ENCODE peak calls at places on chromosomes 16 and 17, in five cellular contexts. K, R, Q, T and Y are unnamed samples.

GRCh38 chr17:43753488-43754129 is 5.0 kb downstream of the SOST start:
- DNase-seq in K (peak), R (no peak), Q (no peak), T (no peak), Y (no peak)

GRCh38 chr17:29018788-29019474 is 13.1 kb upstream of the SEZ6 start:
- DNase-seq in K (no peak), R (no peak), Q (no peak), T (no peak), Y (no peak)

GRCh38 chr17:77320046-77320445 is 179.3 kb downstream of the SEC14L1 start:
- DNase-seq in K (no peak), R (no peak), Q (no peak), T (peak), Y (no peak)

GRCh38 chr16:47037396-47037745 is 63.9 kb upstream of the DNAJA2 start:
- DNase-seq in K (no peak), R (no peak), Q (no peak), T (no peak), Y (no peak)

GRCh38 chr16:84785843-84786538 is 33.8 kb upstream of the CRISPLD2 start:
- DNase-seq in K (no peak), R (peak), Q (no peak), T (peak), Y (peak)

GRCh38 chr17:27296427-27296979 is 2.6 kb downstream of the WSB1 start:
- DNase-seq in K (no peak), R (no peak), Q (no peak), T (no peak), Y (no peak)

GRCh38 chr16:14291941-14292825 is 221.1 kb downstream of the MRTFB start:
- DNase-seq in K (no peak), R (no peak), Q (no peak), T (no peak), Y (no peak)

GRCh38 chr17:48011405-48012150 is 26.0 kb downstream of the COPZ2 start:
- DNase-seq in K (no peak), R (peak), Q (peak), T (peak), Y (peak)

GRCh38 chr17:74526681-74527080 is 4.6 kb downstream of the CD300LB start:
- DNase-seq in K (no peak), R (no peak), Q (no peak), T (no peak), Y (no peak)

GRCh38 chr17:74024871-74025531 is 178.5 kb upstream of the RPL38 start:
- DNase-seq in K (no peak), R (peak), Q (no peak), T (no peak), Y (no peak)

GRCh38 chr16:9898121-9898520 is 284.1 kb downstream of the GRIN2A start:
- DNase-seq in K (no peak), R (no peak), Q (no peak), T (no peak), Y (no peak)

GRCh38 chr17:32518856-32519768 is 32.3 kb downstream of the CDK5R1 start:
- DNase-seq in K (no peak), R (no peak), Q (peak), T (peak), Y (peak)
- TF ChIP-seq JUND in K (no peak), R (no peak), Q (no peak), T (no peak), Y (no peak)

GRCh38 chr17:78427140-78427539 is 48.7 kb downstream of the PGS1 start:
- DNase-seq in K (no peak), R (no peak), Q (no peak), T (no peak), Y (no peak)
- TF ChIP-seq JUND in K (no peak), R (no peak), Q (no peak), T (no peak), Y (no peak)

GRCh38 chr17:78992542-78993212 is 13.0 kb upstream of the LGALS3BP start:
- DNase-seq in K (no peak), R (no peak), Q (no peak), T (no peak), Y (no peak)

GRCh38 chr17:78995022-78995760 is 14.4 kb downstream of the CANT1 start:
- DNase-seq in K (no peak), R (no peak), Q (no peak), T (peak), Y (peak)

GRCh38 chr17:78991906-78992532 is 12.3 kb upstream of the LGALS3BP start:
- DNase-seq in K (no peak), R (no peak), Q (no peak), T (peak), Y (no peak)

GRCh38 chr17:78993981-78994671 is 14.4 kb upstream of the LGALS3BP start:
- DNase-seq in K (no peak), R (no peak), Q (no peak), T (peak), Y (peak)

DNA sequence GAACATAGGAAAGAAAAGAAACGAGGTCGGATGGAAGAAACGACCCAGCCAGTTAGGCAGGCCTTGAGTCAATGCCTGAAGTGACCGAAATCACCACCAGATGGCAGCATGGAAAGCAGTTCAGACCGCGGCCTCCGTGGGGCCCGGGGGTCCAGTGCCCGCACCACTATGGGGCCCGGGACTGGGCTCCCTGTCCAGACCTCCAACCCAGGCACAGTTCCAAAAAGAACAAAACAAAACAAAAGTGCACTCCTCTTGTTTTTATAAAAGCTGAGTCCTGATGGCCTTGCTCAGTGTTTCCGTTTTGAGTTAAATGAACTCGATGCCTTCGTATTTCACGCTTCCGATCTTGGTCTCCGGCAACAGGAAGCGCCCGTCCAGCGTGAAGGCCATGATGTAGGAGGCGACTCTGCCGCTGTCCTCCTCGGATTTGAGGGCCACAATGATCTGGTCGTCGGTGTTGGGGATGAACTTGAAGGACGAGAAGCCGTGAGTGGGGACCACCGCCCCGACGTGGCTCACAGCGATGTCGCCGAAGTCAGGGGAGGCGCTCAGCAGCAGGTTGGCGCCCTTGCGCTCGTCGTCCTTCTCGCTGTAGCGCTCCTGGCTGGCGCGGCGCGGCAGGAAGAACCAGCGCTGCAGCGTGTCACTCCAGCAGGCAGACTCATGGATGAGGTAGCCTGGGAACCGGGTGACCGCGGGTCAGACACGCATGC is 13.7 kb upstream of the LGALS3BP start:
- DNase-seq in K (no peak), R (peak), Q (peak), T (peak), Y (peak)
- TF ChIP-seq JUND in K (no peak), R (no peak), Q (no peak), T (no peak), Y (no peak)

GRCh38 chr16:30554933-30555847 is 3.0 kb downstream of the ZNF764 start:
- DNase-seq in K (no peak), R (no peak), Q (no peak), T (no peak), Y (no peak)

GRCh38 chr16:30557950-30558788 is at the start of gene ZNF764:
- DNase-seq in K (peak), R (peak), Q (peak), T (peak), Y (peak)

GRCh38 chr16:30553396-30553899 is 4.7 kb downstream of the ZNF764 start:
- DNase-seq in K (no peak), R (no peak), Q (no peak), T (no peak), Y (no peak)

GRCh38 chr16:30557397-30557949 is 701 bp downstream of the ZNF764 start:
- DNase-seq in K (no peak), R (no peak), Q (no peak), T (peak), Y (no peak)

DNA sequence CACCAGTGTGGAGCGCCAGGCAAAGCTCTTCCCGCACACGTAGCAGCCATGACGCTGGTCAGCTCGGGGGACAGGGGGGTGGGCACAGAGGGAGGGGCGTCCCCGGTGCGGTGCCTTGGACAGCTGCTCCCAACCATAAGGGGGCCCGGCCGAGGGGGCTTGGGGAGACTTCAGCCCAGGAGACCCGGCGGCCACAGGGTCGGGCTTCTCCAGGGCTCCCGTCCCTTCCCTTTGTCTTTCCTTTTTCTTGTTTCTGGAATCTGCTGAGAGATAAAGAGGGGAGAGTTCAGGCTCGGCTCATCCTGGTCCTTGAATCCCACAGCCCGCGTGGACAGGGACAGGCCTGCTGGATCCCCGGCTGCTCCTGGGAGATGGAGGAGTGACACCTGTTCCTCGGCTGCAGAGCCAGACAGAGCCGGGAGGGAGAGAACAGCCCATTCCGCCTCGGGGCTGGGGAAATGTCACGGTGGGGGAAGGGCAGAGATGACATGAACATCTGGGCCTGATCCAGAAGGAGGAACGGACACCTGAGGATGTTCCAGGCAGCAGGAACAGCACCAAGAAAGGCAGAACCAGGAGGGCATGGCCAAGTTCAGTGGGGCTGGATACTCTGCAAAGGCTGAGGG is 2.2 kb downstream of the ZNF764 start:
- DNase-seq in K (no peak), R (no peak), Q (no peak), T (no peak), Y (no peak)
- TF ChIP-seq JUND in K (no peak), R (no peak), Q (no peak), T (no peak), Y (no peak)

DNA sequence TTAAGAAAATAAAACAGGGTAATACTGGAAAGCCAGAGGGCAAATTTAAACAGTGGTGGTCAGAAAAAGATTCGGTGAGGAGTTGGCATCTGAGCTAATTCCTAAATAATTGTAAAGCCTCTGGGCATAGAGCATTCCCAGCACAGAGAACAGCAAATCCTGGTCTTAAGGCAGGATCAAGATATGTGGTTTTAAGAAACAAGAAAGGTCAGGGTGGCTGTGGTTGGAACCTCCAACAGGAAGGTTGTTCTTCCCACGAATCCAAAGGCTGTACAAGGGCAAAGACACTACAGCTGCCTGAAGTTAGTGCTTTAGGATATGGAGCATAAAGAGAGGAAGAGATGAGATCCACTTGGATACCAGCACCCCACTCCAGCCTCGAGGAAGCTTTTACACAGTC is 114.6 kb downstream of the ZNF18 start:
- DNase-seq in K (no peak), R (no peak), Q (no peak), T (no peak), Y (no peak)
- TF ChIP-seq JUND in K (no peak), R (no peak), Q (no peak), T (no peak), Y (no peak)

GRCh38 chr17:61389670-61390478 is 9.8 kb upstream of the TBX2 start:
- DNase-seq in K (no peak), R (no peak), Q (peak), T (peak), Y (peak)
- TF ChIP-seq JUND in K (no peak), R (peak), Q (no peak), T (no peak), Y (no peak)

GRCh38 chr17:50569592-50569991 is 9.1 kb downstream of the CACNA1G start:
- DNase-seq in K (no peak), R (no peak), Q (no peak), T (peak), Y (no peak)
- TF ChIP-seq JUND in K (no peak), R (no peak), Q (no peak), T (no peak), Y (no peak)

DNA sequence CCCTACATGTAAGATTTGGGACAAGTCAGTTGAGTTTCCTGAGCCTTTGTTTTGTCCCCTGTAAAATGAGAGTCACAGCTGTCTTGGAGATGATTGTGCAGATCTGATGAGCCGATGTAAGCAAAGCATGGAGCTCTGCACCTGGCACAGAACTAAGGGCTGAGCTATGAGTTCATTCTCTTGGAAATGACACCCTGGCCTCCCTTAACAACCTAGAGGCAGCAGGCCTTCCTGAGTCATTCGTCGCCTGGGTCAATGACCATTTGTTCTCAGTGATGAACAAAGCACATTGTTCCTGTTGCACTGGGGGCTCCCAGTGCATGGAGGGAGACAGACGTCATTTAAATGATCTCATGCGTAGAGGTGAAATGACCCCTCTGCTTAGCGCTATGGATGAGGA is 62.8 kb upstream of the GCSH start:
- DNase-seq in K (no peak), R (peak), Q (no peak), T (no peak), Y (no peak)
- TF ChIP-seq JUND in K (no peak), R (no peak), Q (no peak), T (no peak), Y (no peak)